ENCODE peak calls at places on chromosomes 3 and 15, in eight cellular contexts. H, J, Q, T, V, A, M and Y are unnamed samples.

GRCh38 chr3:128052831-128053419 is 688 bp downstream of the SEC61A1 start:
- DNase-seq in A (no peak), J (no peak), V (no peak), M (no peak), H (no peak), Q (no peak), T (no peak), Y (no peak)

GRCh38 chr3:66370179-66370578 is 130.6 kb downstream of the LRIG1 start:
- DNase-seq in M (no peak), A (no peak), T (no peak), H (no peak), Q (no peak), V (no peak), J (no peak), Y (no peak)

GRCh38 chr15:64068133-64068532 is 21.8 kb upstream of the DAPK2 start:
- DNase-seq in J (no peak), A (no peak), Q (no peak), M (no peak), H (no peak), T (no peak), V (no peak), Y (no peak)

GRCh38 chr3:45477026-45477725 is 88.8 kb downstream of the LARS2 start:
- DNase-seq in J (no peak), V (no peak), T (no peak), H (peak), A (no peak), Q (no peak), M (no peak), Y (no peak)

GRCh38 chr3:105836533-105836932 is 32.3 kb downstream of the CBLB start:
- DNase-seq in Q (no peak), A (peak), M (peak), H (peak), V (peak), J (no peak), T (peak), Y (no peak)

GRCh38 chr15:59345326-59345725 is 27.3 kb downstream of the MYO1E start:
- DNase-seq in J (no peak), A (no peak), H (no peak), Q (no peak), M (no peak), T (no peak), V (no peak), Y (no peak)

GRCh38 chr15:42994546-42994945 is 74.0 kb upstream of the TTBK2 start:
- DNase-seq in M (no peak), V (peak), T (peak), A (peak), H (peak), J (no peak), Q (no peak), Y (no peak)

GRCh38 chr3:156749244-156749643 is 74.9 kb downstream of the TIPARP start:
- DNase-seq in V (no peak), J (peak), H (peak), T (no peak), Q (no peak), M (no peak), A (peak), Y (no peak)

GRCh38 chr15:71444866-71445590 is 329.8 kb downstream of the THSD4 start:
- DNase-seq in V (no peak), A (peak), H (peak), Q (no peak), T (peak), M (no peak), J (no peak), Y (no peak)

GRCh38 chr15:63381301-63382192 is at the start of gene CA12:
- DNase-seq in H (peak), V (no peak), A (peak), J (peak), M (no peak), Q (peak), T (peak), Y (peak)

GRCh38 chr3:143269741-143270140 is 150.2 kb downstream of the CHST2 start:
- DNase-seq in Q (no peak), V (no peak), M (no peak), J (no peak), H (no peak), T (no peak), A (no peak), Y (no peak)

GRCh38 chr15:57015897-57016296 is 97.5 kb downstream of the TCF12 start:
- DNase-seq in V (no peak), Q (no peak), J (no peak), A (no peak), M (no peak), T (peak), H (peak), Y (no peak)

GRCh38 chr3:58068126-58068809 is 60.0 kb downstream of the FLNB start:
- DNase-seq in A (no peak), T (no peak), Q (no peak), J (no peak), H (no peak), M (no peak), V (no peak), Y (no peak)

GRCh38 chr3:175386630-175387029 is 527.5 kb downstream of the NAALADL2 start:
- DNase-seq in T (peak), V (peak), A (peak), H (peak), J (no peak), Q (no peak), M (no peak), Y (no peak)

GRCh38 chr15:87940763-87941162 is 315.8 kb downstream of the NTRK3 start:
- DNase-seq in T (no peak), Q (no peak), V (no peak), J (no peak), A (no peak), M (no peak), H (no peak), Y (no peak)

GRCh38 chr3:147141516-147141915 is 264.8 kb downstream of the ZIC4 start:
- DNase-seq in M (no peak), V (no peak), J (no peak), H (no peak), A (no peak), Q (no peak), T (no peak), Y (no peak)

GRCh38 chr3:13846716-13847570 is 32.9 kb downstream of the WNT7A start:
- DNase-seq in J (no peak), M (no peak), A (no peak), H (no peak), Q (no peak), V (no peak), T (no peak), Y (no peak)

GRCh38 chr15:29081781-29082180 is 187.8 kb downstream of the NSMCE3 start:
- DNase-seq in M (no peak), A (no peak), H (no peak), Q (no peak), T (no peak), J (no peak), V (no peak), Y (no peak)

GRCh38 chr3:4950351-4950784 is 28.9 kb upstream of the BHLHE40 start:
- DNase-seq in A (no peak), H (no peak), T (no peak), Q (no peak), M (no peak), V (no peak), J (no peak), Y (no peak)

GRCh38 chr3:106086636-106087035 is 217.8 kb upstream of the CBLB start:
- DNase-seq in H (no peak), A (no peak), T (peak), V (no peak), J (no peak), Q (no peak), M (no peak), Y (no peak)

GRCh38 chr3:100256724-100257123 is 4.1 kb upstream of the TBC1D23 start:
- DNase-seq in H (peak), T (peak), Q (no peak), V (peak), J (no peak), M (no peak), A (no peak), Y (no peak)

GRCh38 chr3:138180375-138181029 is 5.8 kb upstream of the DBR1 start:
- DNase-seq in T (peak), H (peak), M (peak), A (peak), V (no peak), Q (no peak), J (no peak), Y (no peak)

GRCh38 chr3:25486932-25487331 is 58.9 kb downstream of the RARB start:
- DNase-seq in V (no peak), A (no peak), Q (no peak), T (no peak), H (no peak), J (no peak), M (no peak), Y (no peak)

DNA sequence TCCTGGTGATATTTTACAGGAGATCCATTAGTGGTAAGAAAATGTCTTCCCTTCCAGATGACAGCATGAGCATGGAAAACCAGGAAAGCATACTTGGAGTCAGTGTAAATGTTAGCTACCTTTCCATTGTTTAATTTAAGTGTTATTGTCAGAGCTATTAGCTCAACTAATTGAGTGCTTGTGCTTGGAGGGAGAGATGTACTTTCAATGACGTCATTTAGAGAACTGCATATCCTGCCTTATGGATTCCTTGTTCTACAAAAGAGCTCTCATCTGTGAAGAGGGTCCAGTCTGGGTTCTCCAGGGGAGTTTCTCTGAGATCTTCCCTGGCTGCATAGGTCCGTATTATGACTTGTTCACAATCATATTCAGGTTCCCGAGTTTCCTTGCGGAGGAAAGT is 687.2 kb downstream of the TBL1XR1 start:
- DNase-seq in J (no peak), Q (no peak), V (no peak), T (no peak), M (no peak), H (no peak), A (no peak), Y (no peak)
- TF ChIP-seq CTCF in J (no peak), Q (no peak), V (no peak), T (no peak), M (no peak), H (no peak), A (no peak), Y (no peak)

DNA sequence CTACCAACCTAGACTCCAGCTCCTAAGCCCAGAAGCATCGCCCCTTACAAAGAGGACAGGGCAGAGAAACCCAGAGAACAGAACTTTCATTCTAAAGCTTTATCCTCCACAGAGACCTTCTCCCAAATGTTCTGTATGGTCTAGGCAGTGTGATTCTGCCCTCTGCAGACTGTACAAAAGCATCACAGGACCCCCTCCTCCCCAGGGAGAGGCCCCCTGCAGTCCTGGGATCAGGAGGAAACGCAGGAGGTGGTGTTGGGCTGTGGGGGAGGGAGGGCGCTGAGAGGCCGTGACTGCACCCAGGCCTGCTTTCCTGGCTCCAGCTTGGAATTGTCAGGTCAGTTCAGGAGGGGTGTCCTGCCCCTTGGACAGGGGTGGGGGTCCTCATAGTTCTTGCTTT is 101.3 kb downstream of the DGKG start:
- DNase-seq in M (no peak), T (no peak), H (no peak), J (no peak), V (no peak), A (peak), Q (no peak), Y (no peak)
- TF ChIP-seq CTCF in M (no peak), T (no peak), H (no peak), J (no peak), V (no peak), A (peak), Q (no peak), Y (no peak)

DNA sequence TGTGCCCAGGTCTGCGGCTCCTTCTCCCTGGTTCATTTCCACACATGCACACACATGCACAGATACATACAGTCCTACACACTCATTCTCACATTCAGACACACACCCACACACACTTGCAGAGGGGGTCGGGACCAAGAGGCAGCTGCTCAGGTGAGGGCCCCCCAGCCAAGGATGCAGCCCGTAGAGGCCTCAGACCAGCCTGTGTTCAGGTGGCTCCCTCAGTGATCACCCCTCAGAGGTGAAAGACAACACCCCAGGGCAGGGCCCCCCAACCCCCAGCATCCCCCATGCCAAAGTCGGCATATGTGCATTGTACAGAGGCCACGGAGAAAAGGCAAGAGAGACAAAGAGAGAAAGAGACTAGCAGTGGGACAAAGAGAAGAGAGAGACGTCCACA is 5.9 kb upstream of the CORO2B start:
- DNase-seq in J (no peak), V (no peak), A (no peak), Q (peak), T (no peak), M (no peak), H (no peak), Y (no peak)
- TF ChIP-seq CTCF in J (no peak), V (no peak), A (no peak), Q (no peak), T (no peak), M (no peak), H (no peak), Y (no peak)

DNA sequence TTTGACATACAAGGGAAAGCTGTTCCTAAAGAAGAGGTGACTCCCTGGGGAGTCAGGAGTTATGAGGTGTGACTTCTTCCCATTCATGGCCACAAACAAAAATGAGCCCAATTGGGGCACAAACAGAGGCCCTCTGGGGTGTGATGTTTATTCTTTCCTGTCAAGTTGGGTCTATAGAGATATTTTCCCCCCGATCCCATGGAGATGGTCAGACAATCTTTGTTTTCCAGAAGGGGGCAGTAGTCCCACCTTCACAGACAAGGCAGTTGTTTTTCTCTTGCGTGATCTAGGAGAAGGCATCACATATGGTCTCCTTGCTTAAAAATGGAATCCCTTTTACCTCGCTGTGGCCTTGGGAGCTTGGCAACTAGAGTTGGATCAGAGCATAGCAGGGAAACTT is 110.3 kb downstream of the MFSD1 start:
- DNase-seq in T (no peak), A (no peak), H (no peak), Q (no peak), V (no peak), M (no peak), J (no peak), Y (no peak)
- TF ChIP-seq CTCF in T (peak), A (peak), H (no peak), Q (no peak), V (no peak), M (no peak), J (peak), Y (peak)

GRCh38 chr3:122857019-122857418 is 62.1 kb downstream of the SLC49A4 start:
- DNase-seq in Q (no peak), V (peak), A (no peak), H (peak), J (no peak), M (peak), T (no peak), Y (no peak)

GRCh38 chr3:122859021-122859805 is 64.3 kb downstream of the SLC49A4 start:
- DNase-seq in M (no peak), A (no peak), V (no peak), T (no peak), H (no peak), Q (no peak), J (no peak), Y (no peak)

GRCh38 chr3:122858373-122858772 is 63.5 kb downstream of the SLC49A4 start:
- DNase-seq in T (peak), M (no peak), A (peak), V (no peak), H (peak), Q (no peak), J (no peak), Y (no peak)
- TF ChIP-seq CTCF in T (peak), M (peak), A (peak), V (peak), H (peak), Q (no peak), J (peak), Y (peak)

GRCh38 chr15:74036271-74037170 is 42.0 kb downstream of the PML start:
- DNase-seq in J (peak), Q (no peak), V (no peak), T (peak), H (peak), M (no peak), A (peak), Y (peak)
- TF ChIP-seq CTCF in J (peak), Q (peak), V (peak), T (peak), H (peak), M (no peak), A (peak), Y (peak)

DNA sequence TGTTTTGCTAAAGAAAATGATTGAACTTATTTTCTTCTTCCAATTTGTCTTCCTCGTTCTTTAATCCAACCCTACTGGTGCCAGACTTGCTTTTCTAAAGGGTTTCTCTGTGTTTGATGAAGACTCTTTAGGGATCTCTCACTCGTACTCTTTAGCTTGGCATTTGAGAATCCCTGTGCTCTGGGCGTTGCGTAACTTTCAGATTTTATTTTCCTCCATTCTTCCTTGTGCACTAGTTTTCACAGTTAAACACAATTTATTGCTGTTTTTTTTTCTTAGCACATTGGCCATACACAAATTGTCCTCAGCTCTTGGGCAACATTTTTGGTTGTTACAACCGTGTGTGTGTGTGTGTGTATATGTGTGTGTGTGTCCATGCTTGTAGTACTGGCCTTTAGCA is 95.8 kb upstream of the ADAMTSL3 start:
- DNase-seq in V (no peak), H (no peak), A (no peak), J (no peak), T (no peak), Q (no peak), M (no peak), Y (no peak)
- TF ChIP-seq CTCF in V (no peak), H (no peak), A (no peak), J (no peak), T (no peak), Q (no peak), M (no peak), Y (no peak)

DNA sequence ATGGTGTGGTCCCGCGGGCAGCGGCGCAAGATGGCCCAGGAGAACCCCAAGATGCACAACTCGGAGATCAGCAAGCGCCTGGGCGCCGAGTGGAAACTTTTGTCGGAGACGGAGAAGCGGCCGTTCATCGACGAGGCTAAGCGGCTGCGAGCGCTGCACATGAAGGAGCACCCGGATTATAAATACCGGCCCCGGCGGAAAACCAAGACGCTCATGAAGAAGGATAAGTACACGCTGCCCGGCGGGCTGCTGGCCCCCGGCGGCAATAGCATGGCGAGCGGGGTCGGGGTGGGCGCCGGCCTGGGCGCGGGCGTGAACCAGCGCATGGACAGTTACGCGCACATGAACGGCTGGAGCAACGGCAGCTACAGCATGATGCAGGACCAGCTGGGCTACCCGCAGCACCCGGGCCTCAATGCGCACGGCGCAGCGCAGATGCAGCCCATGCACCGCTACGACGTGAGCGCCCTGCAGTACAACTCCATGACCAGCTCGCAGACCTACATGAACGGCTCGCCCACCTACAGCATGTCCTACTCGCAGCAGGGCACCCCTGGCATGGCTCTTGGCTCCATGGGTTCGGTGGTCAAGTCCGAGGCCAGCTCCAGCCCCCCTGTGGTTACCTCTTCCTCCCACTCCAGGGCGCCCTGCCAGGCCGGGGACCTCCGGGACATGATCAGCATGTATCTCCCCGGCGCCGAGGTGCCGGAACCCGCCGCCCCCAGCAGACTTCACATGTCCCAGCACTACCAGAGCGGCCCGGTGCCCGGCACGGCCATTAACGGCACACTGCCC is 977 bp downstream of the SOX2 start:
- DNase-seq in A (no peak), Q (no peak), T (no peak), M (no peak), J (no peak), V (no peak), H (no peak), Y (no peak)
- TF ChIP-seq CTCF in A (no peak), Q (no peak), T (no peak), M (no peak), J (no peak), V (no peak), H (no peak), Y (no peak)

GRCh38 chr3:42277676-42278075 is 11.7 kb upstream of the CCK start:
- DNase-seq in V (no peak), A (no peak), T (no peak), Q (no peak), M (no peak), H (no peak), J (no peak), Y (no peak)
- TF ChIP-seq CTCF in V (no peak), A (no peak), T (no peak), Q (no peak), M (no peak), H (no peak), J (no peak), Y (no peak)